ENCODE peak calls at places on chromosomes 1 and 21, in four cellular contexts. A is heart left ventricle, O is ovary, L is body of pancreas. G is an unnamed sample.

GRCh38 chr1:11719313-11720032 is 16.5 kb upstream of the AGTRAP start:
- DNase-seq in A (peak), O (peak), L (peak), G (peak)

GRCh38 chr1:18037651-18038050 is 69.9 kb upstream of the IGSF21 start:
- DNase-seq in A (no peak), O (no peak), L (no peak), G (peak)

GRCh38 chr1:203769505-203770343 is 4.7 kb downstream of the LAX1 start:
- DNase-seq in A (peak), O (peak), L (peak), G (no peak)

GRCh38 chr1:6860401-6860800 is 75.1 kb downstream of the CAMTA1 start:
- DNase-seq in A (no peak), O (no peak), L (no peak), G (no peak)

GRCh38 chr1:244054924-244055263 is 3.8 kb downstream of the ZBTB18 start:
- DNase-seq in A (no peak), O (no peak), L (no peak), G (peak)

GRCh38 chr1:28815533-28815932 is 3.6 kb downstream of the OPRD1 start:
- DNase-seq in A (no peak), O (no peak), L (no peak), G (no peak)

GRCh38 chr1:1291023-1291528 is 10.8 kb downstream of the SCNN1D start:
- DNase-seq in A (no peak), O (peak), L (peak), G (peak)

GRCh38 chr1:111743679-111744101 is 4.5 kb upstream of the INKA2 start:
- DNase-seq in A (peak), O (no peak), L (no peak), G (no peak)

GRCh38 chr1:165914136-165914798 is 86.9 kb downstream of the UCK2 start:
- DNase-seq in A (no peak), O (peak), L (peak), G (no peak)

GRCh38 chr1:233112184-233113008 is 162.0 kb downstream of the NTPCR start:
- DNase-seq in A (no peak), O (no peak), L (no peak), G (no peak)

GRCh38 chr21:27363719-27364479 is 397.0 kb upstream of the ADAMTS5 start:
- DNase-seq in A (no peak), O (no peak), L (no peak), G (no peak)

GRCh38 chr1:245986404-245987221 is 520.5 kb downstream of the SMYD3 start:
- DNase-seq in A (no peak), O (no peak), L (no peak), G (no peak)

GRCh38 chr1:101004061-101004460 is 21.5 kb downstream of the DPH5 start:
- DNase-seq in A (no peak), O (no peak), L (no peak), G (no peak)

GRCh38 chr21:17387030-17387617 is 125.7 kb upstream of the CXADR start:
- DNase-seq in A (no peak), O (no peak), L (peak), G (no peak)

GRCh38 chr1:243313635-243314536 is 58.0 kb downstream of the SDCCAG8 start:
- DNase-seq in A (no peak), O (no peak), L (no peak), G (no peak)

GRCh38 chr1:8681911-8682310 is 135.5 kb downstream of the RERE start:
- DNase-seq in A (no peak), O (no peak), L (no peak), G (no peak)

GRCh38 chr1:171457412-171457811 is 27.9 kb upstream of the PRRC2C start:
- DNase-seq in A (no peak), O (no peak), L (no peak), G (no peak)

GRCh38 chr1:244450597-244451538 is 841 bp downstream of the ADSS2 start:
- DNase-seq in A (peak), O (peak), L (peak), G (peak)

GRCh38 chr1:239126881-239127280 is 259.5 kb upstream of the CHRM3 start:
- DNase-seq in A (no peak), O (no peak), L (no peak), G (no peak)

GRCh38 chr1:112514901-112515300 is 6.1 kb downstream of the WNT2B start:
- DNase-seq in A (no peak), O (no peak), L (no peak), G (no peak)

GRCh38 chr1:59146651-59147358 is 150.1 kb upstream of the FGGY start:
- DNase-seq in A (peak), O (peak), L (peak), G (peak)

GRCh38 chr1:28249013-28249870 is 10.1 kb upstream of the SESN2 start:
- DNase-seq in A (peak), O (no peak), L (peak), G (no peak)

GRCh38 chr1:161019767-161020572 is 982 bp downstream of the F11R start:
- DNase-seq in A (no peak), O (no peak), L (no peak), G (no peak)
- TF ChIP-seq POLR2A in A (peak), O (no peak), L (no peak), G (no peak)

DNA sequence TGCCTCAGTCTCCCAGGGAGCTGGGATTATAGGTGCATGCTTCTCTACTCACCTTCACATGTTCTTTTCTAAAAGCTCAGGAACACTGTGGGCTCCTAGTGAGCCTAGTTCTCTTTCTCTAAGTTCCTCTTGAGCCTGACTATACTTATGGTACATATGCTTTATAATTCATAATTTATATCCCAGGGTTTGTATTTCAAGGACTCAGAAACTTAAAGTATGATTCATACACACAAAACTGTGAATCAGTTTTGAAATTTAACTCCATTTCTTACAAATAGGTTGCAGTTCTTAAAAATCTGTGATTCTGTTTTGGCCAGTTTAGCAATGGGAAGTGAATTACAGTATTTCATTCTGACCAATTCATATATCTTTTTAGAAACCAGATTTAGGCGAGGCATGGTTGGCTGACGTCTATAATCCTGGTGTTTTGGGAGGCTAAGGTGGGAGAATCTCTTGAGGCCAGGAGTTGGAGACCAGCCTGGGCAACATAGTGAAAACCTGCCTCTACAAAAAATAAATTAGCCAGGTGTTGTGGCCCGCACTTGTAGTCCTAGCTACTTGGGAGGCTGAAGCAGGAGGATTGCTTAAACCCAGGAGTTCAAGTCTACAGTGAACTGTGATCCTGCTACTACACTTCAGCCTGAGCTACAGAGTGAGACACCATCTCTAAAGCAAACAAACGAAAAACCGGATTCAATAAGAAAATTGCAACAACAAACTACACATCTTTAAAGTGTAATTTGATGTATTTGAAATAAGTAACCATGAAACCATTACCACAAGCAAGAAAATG is 15.6 kb downstream of the RASAL2 start:
- DNase-seq in A (no peak), O (no peak), L (no peak), G (no peak)
- TF ChIP-seq CTCF in A (no peak), O (no peak), L (no peak), G (no peak)

GRCh38 chr1:103448560-103448959 is 76.9 kb upstream of the RNPC3 start:
- DNase-seq in A (no peak), O (no peak), L (no peak), G (no peak)

DNA sequence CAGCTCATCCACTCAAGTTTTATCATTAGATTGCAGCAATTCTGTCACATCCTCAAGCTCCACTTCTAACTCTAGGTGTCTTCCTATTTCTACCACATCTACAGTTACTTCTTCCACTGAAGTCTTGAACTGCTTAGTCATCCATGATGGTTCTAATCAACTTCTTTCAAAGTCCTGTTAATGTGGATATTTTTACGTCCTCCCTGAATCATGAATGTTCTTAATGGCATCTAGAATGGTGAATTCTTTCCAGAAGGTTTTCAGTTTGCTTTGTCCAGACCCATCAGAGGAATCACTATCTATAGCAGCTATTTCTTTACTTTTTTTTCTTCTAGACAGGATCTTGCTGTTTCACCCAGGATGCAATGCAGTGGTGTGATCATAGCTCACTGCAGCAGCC is 78.0 kb upstream of the RNPC3 start:
- DNase-seq in A (no peak), O (no peak), L (no peak), G (no peak)
- TF ChIP-seq POLR2A in A (no peak), O (no peak), L (no peak), G (no peak)

DNA sequence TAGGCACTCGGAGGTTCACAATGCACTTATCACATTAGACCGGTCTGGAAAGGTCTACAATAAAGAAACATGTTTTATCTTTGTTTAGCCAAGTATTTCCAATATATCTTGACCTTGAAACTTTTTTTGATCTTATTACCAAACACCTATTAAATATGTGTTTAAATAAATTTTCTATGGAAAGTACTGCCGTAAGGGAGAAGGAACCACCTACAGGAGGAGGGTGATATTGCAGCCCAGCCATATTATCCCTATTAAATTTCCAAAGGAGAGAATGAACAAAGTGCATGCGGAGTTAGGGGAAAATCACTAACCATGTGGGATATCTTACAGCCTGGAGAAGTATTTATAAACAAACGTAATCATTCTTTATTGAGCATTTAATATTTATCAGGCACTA is 14.5 kb downstream of the BRINP2 start:
- DNase-seq in A (no peak), O (no peak), L (peak), G (no peak)
- TF ChIP-seq CTCF in A (peak), O (no peak), L (peak), G (peak)

GRCh38 chr1:5451671-5452070 is 540.6 kb downstream of the NPHP4 start:
- DNase-seq in A (no peak), O (no peak), L (no peak), G (no peak)
- TF ChIP-seq POLR2A in A (no peak), O (no peak), L (no peak), G (no peak)

GRCh38 chr1:9827558-9828185 is 3.9 kb upstream of the CLSTN1 start:
- DNase-seq in A (peak), O (peak), L (no peak), G (no peak)
- TF ChIP-seq CTCF in A (no peak), O (no peak), L (no peak), G (peak)

DNA sequence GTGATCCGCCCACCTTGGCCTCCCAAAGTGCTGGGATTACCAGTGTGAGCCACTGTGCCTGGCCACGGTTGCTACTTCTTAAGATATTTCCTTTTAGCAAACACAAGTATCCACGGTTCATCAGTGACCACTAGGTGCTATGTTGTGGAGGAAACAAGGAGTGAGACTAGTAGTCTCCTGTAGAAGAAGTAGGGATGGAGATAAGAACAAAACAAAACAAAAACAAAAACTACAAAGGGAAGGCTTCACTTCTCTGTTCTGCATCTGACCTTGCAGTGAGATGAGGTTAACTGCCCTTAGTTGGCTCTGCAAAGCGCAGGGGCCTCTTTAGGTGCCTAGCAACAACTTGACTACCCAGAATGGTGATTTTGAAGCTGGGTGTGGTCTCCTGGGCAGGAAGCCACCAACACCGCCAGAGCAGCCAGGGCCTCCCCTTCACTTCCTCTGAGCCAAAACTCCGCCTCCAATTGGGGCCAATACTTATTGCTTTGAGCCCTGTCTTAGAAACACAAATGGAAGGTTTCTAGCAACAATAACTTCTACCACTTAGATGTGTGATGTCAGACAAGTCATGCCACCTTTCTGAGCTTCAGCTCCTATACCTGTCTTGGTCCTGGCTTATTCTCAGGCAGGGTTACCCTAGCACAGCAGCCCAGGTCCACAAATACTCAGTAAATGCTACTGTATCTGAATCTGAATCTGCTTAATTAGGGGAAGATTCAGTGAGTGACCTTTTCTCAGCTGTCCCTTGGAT is 12.7 kb upstream of the CDC42 start:
- DNase-seq in A (peak), O (peak), L (peak), G (peak)
- TF ChIP-seq POLR2A in A (no peak), O (no peak), L (no peak), G (no peak)